ENCODE peak calls at places on chromosomes 11 and 22, in eight cellular contexts. D is EL; B is T-cell; L is HTR-8/SVneo; O is endodermal cell; R is LoVo; A is foreskin melanocyte; Z is activated CD4-positive, alpha-beta T cell treated with anti-CD3 and anti-CD28 coated beads, Interleukin-2, amount 10 ng/mL, durations not matched to agents 7 days and 5 days. U is an unnamed sample.

GRCh38 chr22:46073683-46074504 is 76.4 kb upstream of the PPARA start:
- DNase-seq in D (peak), B (no peak), L (no peak), O (no peak), R (no peak), A (no peak), Z (no peak), U (no peak)

GRCh38 chr11:132187391-132187790 is 817.0 kb downstream of the NTM start:
- DNase-seq in D (no peak), B (no peak), L (no peak), O (no peak), R (no peak), A (no peak), Z (no peak), U (no peak)

GRCh38 chr22:32079110-32080089 is 36.3 kb downstream of the SLC5A1 start:
- DNase-seq in D (peak), B (no peak), L (peak), O (peak), R (peak), A (peak), Z (no peak), U (no peak)

GRCh38 chr11:115170133-115170815 is 333.9 kb downstream of the CADM1 start:
- DNase-seq in D (peak), B (no peak), L (peak), O (peak), R (peak), A (peak), Z (peak), U (no peak)

GRCh38 chr22:45127866-45128265 is 35.9 kb upstream of the NUP50 start:
- DNase-seq in D (peak), B (no peak), L (no peak), O (no peak), R (no peak), A (peak), Z (no peak), U (no peak)

GRCh38 chr11:124748481-124749338 is 3.3 kb downstream of the VSIG2 start:
- DNase-seq in D (peak), B (no peak), L (no peak), O (peak), R (no peak), A (no peak), Z (no peak), U (no peak)

GRCh38 chr11:86500500-86501170 is 125.9 kb downstream of the CCDC81 start:
- DNase-seq in D (no peak), B (no peak), L (no peak), O (no peak), R (no peak), A (no peak), Z (no peak), U (no peak)

GRCh38 chr11:108198833-108199232 is 23.6 kb downstream of the NPAT start:
- DNase-seq in D (no peak), B (no peak), L (no peak), O (no peak), R (no peak), A (no peak), Z (no peak), U (no peak)

GRCh38 chr11:122661182-122661945 is 5.8 kb downstream of the UBASH3B start:
- DNase-seq in D (peak), B (no peak), L (peak), O (no peak), R (no peak), A (peak), Z (no peak), U (no peak)

U was measured in GM18507.